ENCODE peak calls at places on chromosomes 4 and X, in nine cellular contexts. One of them, this sample, is unnamed.

GRCh38 chr4:39770005-39770404 is 72.1 kb downstream of the UBE2K start:
- DNase-seq in sigmoid colon: no peak
- DNase-seq in activated naive CD4-positive, alpha-beta T cell treated with anti-CD3 and anti-CD28 coated beads, Interleukin-2, amount 50 U/mL, for 16 hours: no peak
- DNase-seq in GM10248: no peak
- DNase-seq in Peyer's patch: no peak
- DNase-seq in neural crest cell: no peak
- DNase-seq in neuronal stem cell: no peak
- DNase-seq in C1 segment of cervical spinal cord: no peak
- DNase-seq in IMR-90: no peak
- DNase-seq in this sample: no peak

GRCh38 chrX:37684426-37684825 is 1.2 kb upstream of the XK start:
- DNase-seq in sigmoid colon: no peak
- DNase-seq in activated naive CD4-positive, alpha-beta T cell treated with anti-CD3 and anti-CD28 coated beads, Interleukin-2, amount 50 U/mL, for 16 hours: no peak
- DNase-seq in GM10248: no peak
- DNase-seq in Peyer's patch: no peak
- DNase-seq in neural crest cell: no peak
- DNase-seq in neuronal stem cell: no peak
- DNase-seq in C1 segment of cervical spinal cord: no peak
- DNase-seq in IMR-90: no peak
- DNase-seq in this sample: no peak

GRCh38 chrX:72001471-72001870 is 90.8 kb downstream of the NHSL2 start:
- DNase-seq in sigmoid colon: no peak
- DNase-seq in activated naive CD4-positive, alpha-beta T cell treated with anti-CD3 and anti-CD28 coated beads, Interleukin-2, amount 50 U/mL, for 16 hours: no peak
- DNase-seq in GM10248: no peak
- DNase-seq in Peyer's patch: no peak
- DNase-seq in neural crest cell: no peak
- DNase-seq in neuronal stem cell: no peak
- DNase-seq in C1 segment of cervical spinal cord: no peak
- DNase-seq in IMR-90: no peak
- DNase-seq in this sample: no peak

GRCh38 chr4:15653864-15654391 is 1.2 kb downstream of the FBXL5 start:
- DNase-seq in sigmoid colon: no peak
- DNase-seq in activated naive CD4-positive, alpha-beta T cell treated with anti-CD3 and anti-CD28 coated beads, Interleukin-2, amount 50 U/mL, for 16 hours: no peak
- DNase-seq in GM10248: peak
- DNase-seq in Peyer's patch: no peak
- DNase-seq in neural crest cell: peak
- DNase-seq in neuronal stem cell: peak
- DNase-seq in C1 segment of cervical spinal cord: no peak
- DNase-seq in IMR-90: peak
- DNase-seq in this sample: peak

GRCh38 chrX:107493141-107493540 is 43.7 kb downstream of the FRMPD3 start:
- DNase-seq in sigmoid colon: no peak
- DNase-seq in activated naive CD4-positive, alpha-beta T cell treated with anti-CD3 and anti-CD28 coated beads, Interleukin-2, amount 50 U/mL, for 16 hours: no peak
- DNase-seq in GM10248: no peak
- DNase-seq in Peyer's patch: no peak
- DNase-seq in neural crest cell: no peak
- DNase-seq in neuronal stem cell: no peak
- DNase-seq in C1 segment of cervical spinal cord: no peak
- DNase-seq in IMR-90: no peak
- DNase-seq in this sample: no peak

GRCh38 chr4:29756966-29757365 is 963.2 kb upstream of the PCDH7 start:
- DNase-seq in sigmoid colon: no peak
- DNase-seq in activated naive CD4-positive, alpha-beta T cell treated with anti-CD3 and anti-CD28 coated beads, Interleukin-2, amount 50 U/mL, for 16 hours: no peak
- DNase-seq in GM10248: no peak
- DNase-seq in Peyer's patch: no peak
- DNase-seq in neural crest cell: no peak
- DNase-seq in neuronal stem cell: no peak
- DNase-seq in C1 segment of cervical spinal cord: no peak
- DNase-seq in IMR-90: no peak
- DNase-seq in this sample: no peak

GRCh38 chr4:38681283-38682066 is 17.5 kb downstream of the KLF3 start:
- DNase-seq in sigmoid colon: peak
- DNase-seq in activated naive CD4-positive, alpha-beta T cell treated with anti-CD3 and anti-CD28 coated beads, Interleukin-2, amount 50 U/mL, for 16 hours: no peak
- DNase-seq in GM10248: no peak
- DNase-seq in Peyer's patch: no peak
- DNase-seq in neural crest cell: no peak
- DNase-seq in neuronal stem cell: no peak
- DNase-seq in C1 segment of cervical spinal cord: no peak
- DNase-seq in IMR-90: peak
- DNase-seq in this sample: no peak

GRCh38 chr4:120857312-120857711 is 65.2 kb downstream of the PRDM5 start:
- DNase-seq in sigmoid colon: no peak
- DNase-seq in activated naive CD4-positive, alpha-beta T cell treated with anti-CD3 and anti-CD28 coated beads, Interleukin-2, amount 50 U/mL, for 16 hours: no peak
- DNase-seq in GM10248: no peak
- DNase-seq in Peyer's patch: no peak
- DNase-seq in neural crest cell: no peak
- DNase-seq in neuronal stem cell: no peak
- DNase-seq in C1 segment of cervical spinal cord: no peak
- DNase-seq in IMR-90: peak
- DNase-seq in this sample: no peak

GRCh38 chr4:52037730-52038108 is 380 bp downstream of the SGCB start:
- DNase-seq in sigmoid colon: peak
- DNase-seq in activated naive CD4-positive, alpha-beta T cell treated with anti-CD3 and anti-CD28 coated beads, Interleukin-2, amount 50 U/mL, for 16 hours: no peak
- DNase-seq in GM10248: no peak
- DNase-seq in Peyer's patch: no peak
- DNase-seq in neural crest cell: peak
- DNase-seq in neuronal stem cell: no peak
- DNase-seq in C1 segment of cervical spinal cord: peak
- DNase-seq in IMR-90: peak
- DNase-seq in this sample: peak

GRCh38 chr4:170004656-170005250 is 21.4 kb downstream of the MFAP3L start:
- DNase-seq in sigmoid colon: no peak
- DNase-seq in activated naive CD4-positive, alpha-beta T cell treated with anti-CD3 and anti-CD28 coated beads, Interleukin-2, amount 50 U/mL, for 16 hours: no peak
- DNase-seq in GM10248: no peak
- DNase-seq in Peyer's patch: no peak
- DNase-seq in neural crest cell: no peak
- DNase-seq in neuronal stem cell: peak
- DNase-seq in C1 segment of cervical spinal cord: no peak
- DNase-seq in IMR-90: no peak
- DNase-seq in this sample: no peak

GRCh38 chr4:3369781-3370660 is 71.7 kb upstream of the HGFAC start:
- DNase-seq in sigmoid colon: peak
- DNase-seq in activated naive CD4-positive, alpha-beta T cell treated with anti-CD3 and anti-CD28 coated beads, Interleukin-2, amount 50 U/mL, for 16 hours: no peak
- DNase-seq in GM10248: peak
- DNase-seq in Peyer's patch: peak
- DNase-seq in neural crest cell: peak
- DNase-seq in neuronal stem cell: peak
- DNase-seq in C1 segment of cervical spinal cord: no peak
- DNase-seq in IMR-90: peak
- DNase-seq in this sample: no peak

GRCh38 chrX:153659268-153659667 is 12.3 kb downstream of the DUSP9 start:
- DNase-seq in sigmoid colon: no peak
- DNase-seq in activated naive CD4-positive, alpha-beta T cell treated with anti-CD3 and anti-CD28 coated beads, Interleukin-2, amount 50 U/mL, for 16 hours: no peak
- DNase-seq in GM10248: no peak
- DNase-seq in Peyer's patch: no peak
- DNase-seq in neural crest cell: no peak
- DNase-seq in neuronal stem cell: no peak
- DNase-seq in C1 segment of cervical spinal cord: no peak
- DNase-seq in IMR-90: no peak
- DNase-seq in this sample: no peak

GRCh38 chrX:107565916-107566602 is 62.3 kb upstream of the PRPS1 start:
- DNase-seq in sigmoid colon: no peak
- DNase-seq in activated naive CD4-positive, alpha-beta T cell treated with anti-CD3 and anti-CD28 coated beads, Interleukin-2, amount 50 U/mL, for 16 hours: no peak
- DNase-seq in GM10248: no peak
- DNase-seq in Peyer's patch: no peak
- DNase-seq in neural crest cell: peak
- DNase-seq in neuronal stem cell: peak
- DNase-seq in C1 segment of cervical spinal cord: no peak
- DNase-seq in IMR-90: peak
- DNase-seq in this sample: no peak

GRCh38 chr4:188812644-188813043 is 673.4 kb downstream of the TRIML1 start:
- DNase-seq in sigmoid colon: no peak
- DNase-seq in activated naive CD4-positive, alpha-beta T cell treated with anti-CD3 and anti-CD28 coated beads, Interleukin-2, amount 50 U/mL, for 16 hours: no peak
- DNase-seq in GM10248: no peak
- DNase-seq in Peyer's patch: no peak
- DNase-seq in neural crest cell: no peak
- DNase-seq in neuronal stem cell: no peak
- DNase-seq in C1 segment of cervical spinal cord: no peak
- DNase-seq in IMR-90: no peak
- DNase-seq in this sample: no peak

GRCh38 chrX:9379697-9380551 is 84.9 kb upstream of the TBL1X start:
- DNase-seq in sigmoid colon: no peak
- DNase-seq in activated naive CD4-positive, alpha-beta T cell treated with anti-CD3 and anti-CD28 coated beads, Interleukin-2, amount 50 U/mL, for 16 hours: no peak
- DNase-seq in GM10248: no peak
- DNase-seq in Peyer's patch: no peak
- DNase-seq in neural crest cell: no peak
- DNase-seq in neuronal stem cell: no peak
- DNase-seq in C1 segment of cervical spinal cord: no peak
- DNase-seq in IMR-90: peak
- DNase-seq in this sample: no peak

GRCh38 chr4:146256328-146256727 is 42.0 kb downstream of the REELD1 start:
- DNase-seq in sigmoid colon: no peak
- DNase-seq in activated naive CD4-positive, alpha-beta T cell treated with anti-CD3 and anti-CD28 coated beads, Interleukin-2, amount 50 U/mL, for 16 hours: no peak
- DNase-seq in GM10248: no peak
- DNase-seq in Peyer's patch: no peak
- DNase-seq in neural crest cell: no peak
- DNase-seq in neuronal stem cell: no peak
- DNase-seq in C1 segment of cervical spinal cord: no peak
- DNase-seq in IMR-90: no peak
- DNase-seq in this sample: no peak

GRCh38 chr4:101290651-101291050 is 56.7 kb downstream of the PPP3CA start:
- DNase-seq in sigmoid colon: no peak
- DNase-seq in activated naive CD4-positive, alpha-beta T cell treated with anti-CD3 and anti-CD28 coated beads, Interleukin-2, amount 50 U/mL, for 16 hours: no peak
- DNase-seq in GM10248: no peak
- DNase-seq in Peyer's patch: no peak
- DNase-seq in neural crest cell: no peak
- DNase-seq in neuronal stem cell: no peak
- DNase-seq in C1 segment of cervical spinal cord: no peak
- DNase-seq in IMR-90: no peak
- DNase-seq in this sample: no peak

GRCh38 chr4:36323801-36324419 is 42.5 kb downstream of the DTHD1 start:
- DNase-seq in sigmoid colon: no peak
- DNase-seq in activated naive CD4-positive, alpha-beta T cell treated with anti-CD3 and anti-CD28 coated beads, Interleukin-2, amount 50 U/mL, for 16 hours: no peak
- DNase-seq in GM10248: no peak
- DNase-seq in Peyer's patch: no peak
- DNase-seq in neural crest cell: no peak
- DNase-seq in neuronal stem cell: no peak
- DNase-seq in C1 segment of cervical spinal cord: no peak
- DNase-seq in IMR-90: no peak
- DNase-seq in this sample: no peak

GRCh38 chr4:20616848-20617247 is 83.4 kb upstream of the PACRGL start:
- DNase-seq in sigmoid colon: peak
- DNase-seq in activated naive CD4-positive, alpha-beta T cell treated with anti-CD3 and anti-CD28 coated beads, Interleukin-2, amount 50 U/mL, for 16 hours: no peak
- DNase-seq in GM10248: no peak
- DNase-seq in Peyer's patch: no peak
- DNase-seq in neural crest cell: no peak
- DNase-seq in neuronal stem cell: no peak
- DNase-seq in C1 segment of cervical spinal cord: no peak
- DNase-seq in IMR-90: no peak
- DNase-seq in this sample: no peak

GRCh38 chrX:43225626-43226328 is 430.3 kb upstream of the MAOA start:
- DNase-seq in sigmoid colon: no peak
- DNase-seq in activated naive CD4-positive, alpha-beta T cell treated with anti-CD3 and anti-CD28 coated beads, Interleukin-2, amount 50 U/mL, for 16 hours: no peak
- DNase-seq in GM10248: no peak
- DNase-seq in Peyer's patch: no peak
- DNase-seq in neural crest cell: no peak
- DNase-seq in neuronal stem cell: no peak
- DNase-seq in C1 segment of cervical spinal cord: no peak
- DNase-seq in IMR-90: no peak
- DNase-seq in this sample: no peak

GRCh38 chrX:129984196-129984962 is 1.9 kb downstream of the BCORL1 start:
- DNase-seq in sigmoid colon: peak
- DNase-seq in activated naive CD4-positive, alpha-beta T cell treated with anti-CD3 and anti-CD28 coated beads, Interleukin-2, amount 50 U/mL, for 16 hours: peak
- DNase-seq in GM10248: peak
- DNase-seq in Peyer's patch: peak
- DNase-seq in neural crest cell: peak
- DNase-seq in neuronal stem cell: no peak
- DNase-seq in C1 segment of cervical spinal cord: no peak
- DNase-seq in IMR-90: no peak
- DNase-seq in this sample: peak

GRCh38 chr4:85478576-85478975 is 3.6 kb downstream of the ARHGAP24 start:
- DNase-seq in sigmoid colon: no peak
- DNase-seq in activated naive CD4-positive, alpha-beta T cell treated with anti-CD3 and anti-CD28 coated beads, Interleukin-2, amount 50 U/mL, for 16 hours: no peak
- DNase-seq in GM10248: no peak
- DNase-seq in Peyer's patch: no peak
- DNase-seq in neural crest cell: no peak
- DNase-seq in neuronal stem cell: no peak
- DNase-seq in C1 segment of cervical spinal cord: no peak
- DNase-seq in IMR-90: no peak
- DNase-seq in this sample: no peak

GRCh38 chr4:26273308-26273980 is 47.4 kb upstream of the RBPJ start:
- DNase-seq in sigmoid colon: peak
- DNase-seq in activated naive CD4-positive, alpha-beta T cell treated with anti-CD3 and anti-CD28 coated beads, Interleukin-2, amount 50 U/mL, for 16 hours: no peak
- DNase-seq in GM10248: no peak
- DNase-seq in Peyer's patch: no peak
- DNase-seq in neural crest cell: no peak
- DNase-seq in neuronal stem cell: no peak
- DNase-seq in C1 segment of cervical spinal cord: no peak
- DNase-seq in IMR-90: no peak
- DNase-seq in this sample: no peak

GRCh38 chr4:120865985-120866384 is 56.5 kb downstream of the PRDM5 start:
- DNase-seq in sigmoid colon: no peak
- DNase-seq in activated naive CD4-positive, alpha-beta T cell treated with anti-CD3 and anti-CD28 coated beads, Interleukin-2, amount 50 U/mL, for 16 hours: no peak
- DNase-seq in GM10248: no peak
- DNase-seq in Peyer's patch: no peak
- DNase-seq in neural crest cell: no peak
- DNase-seq in neuronal stem cell: peak
- DNase-seq in C1 segment of cervical spinal cord: no peak
- DNase-seq in IMR-90: peak
- DNase-seq in this sample: no peak

GRCh38 chrX:99857455-99857854 is 552.6 kb downstream of the PCDH19 start:
- DNase-seq in sigmoid colon: no peak
- DNase-seq in activated naive CD4-positive, alpha-beta T cell treated with anti-CD3 and anti-CD28 coated beads, Interleukin-2, amount 50 U/mL, for 16 hours: no peak
- DNase-seq in GM10248: no peak
- DNase-seq in Peyer's patch: no peak
- DNase-seq in neural crest cell: no peak
- DNase-seq in neuronal stem cell: no peak
- DNase-seq in C1 segment of cervical spinal cord: no peak
- DNase-seq in IMR-90: no peak
- DNase-seq in this sample: no peak

GRCh38 chr4:184861047-184861446 is 35.3 kb upstream of the ACSL1 start:
- DNase-seq in sigmoid colon: no peak
- DNase-seq in activated naive CD4-positive, alpha-beta T cell treated with anti-CD3 and anti-CD28 coated beads, Interleukin-2, amount 50 U/mL, for 16 hours: no peak
- DNase-seq in GM10248: no peak
- DNase-seq in Peyer's patch: no peak
- DNase-seq in neural crest cell: no peak
- DNase-seq in neuronal stem cell: no peak
- DNase-seq in C1 segment of cervical spinal cord: no peak
- DNase-seq in IMR-90: no peak
- DNase-seq in this sample: no peak

GRCh38 chrX:50762578-50762977 is 51.4 kb downstream of the SHROOM4 start:
- DNase-seq in sigmoid colon: no peak
- DNase-seq in activated naive CD4-positive, alpha-beta T cell treated with anti-CD3 and anti-CD28 coated beads, Interleukin-2, amount 50 U/mL, for 16 hours: no peak
- DNase-seq in GM10248: no peak
- DNase-seq in Peyer's patch: no peak
- DNase-seq in neural crest cell: no peak
- DNase-seq in neuronal stem cell: no peak
- DNase-seq in C1 segment of cervical spinal cord: no peak
- DNase-seq in IMR-90: no peak
- DNase-seq in this sample: no peak

GRCh38 chr4:76993787-76994641 is 44.5 kb downstream of the SEPTIN11 start:
- DNase-seq in sigmoid colon: no peak
- DNase-seq in activated naive CD4-positive, alpha-beta T cell treated with anti-CD3 and anti-CD28 coated beads, Interleukin-2, amount 50 U/mL, for 16 hours: peak
- DNase-seq in GM10248: peak
- DNase-seq in Peyer's patch: peak
- DNase-seq in neural crest cell: no peak
- DNase-seq in neuronal stem cell: no peak
- DNase-seq in C1 segment of cervical spinal cord: no peak
- DNase-seq in IMR-90: no peak
- DNase-seq in this sample: no peak

GRCh38 chrX:40962793-40963407 is 122.3 kb upstream of the USP9X start:
- DNase-seq in sigmoid colon: no peak
- DNase-seq in activated naive CD4-positive, alpha-beta T cell treated with anti-CD3 and anti-CD28 coated beads, Interleukin-2, amount 50 U/mL, for 16 hours: no peak
- DNase-seq in GM10248: no peak
- DNase-seq in Peyer's patch: no peak
- DNase-seq in neural crest cell: no peak
- DNase-seq in neuronal stem cell: no peak
- DNase-seq in C1 segment of cervical spinal cord: no peak
- DNase-seq in IMR-90: no peak
- DNase-seq in this sample: no peak